ENCODE peak calls at places on chromosomes 3 and 15, in five cellular contexts. I is HFF-Myc, X is amniotic stem cell, F is EH, Y is Caki2. C is an unnamed sample.

GRCh38 chr3:180180795-180181194 is 144.1 kb upstream of the PEX5L start:
- DNase-seq in I (no peak), X (no peak), F (no peak), Y (no peak), C (no peak)

GRCh38 chr3:161475905-161476304 is 20.7 kb upstream of the OTOL1 start:
- DNase-seq in I (no peak), X (no peak), F (peak), Y (no peak), C (no peak)

GRCh38 chr3:20073068-20073467 is 32.8 kb downstream of the KAT2B start:
- DNase-seq in I (no peak), X (no peak), F (no peak), Y (no peak), C (no peak)

GRCh38 chr3:67790043-67790442 is 135.6 kb upstream of the SUCLG2 start:
- DNase-seq in I (no peak), X (peak), F (peak), Y (peak), C (peak)

GRCh38 chr15:49570174-49570573 is 50.4 kb downstream of the FAM227B start:
- DNase-seq in I (no peak), X (no peak), F (no peak), Y (no peak), C (no peak)

GRCh38 chr15:22845289-22845900 is 6.9 kb downstream of the NIPA2 start:
- DNase-seq in I (no peak), X (no peak), F (peak), Y (no peak), C (no peak)

GRCh38 chr15:90818251-90819210 is 49.9 kb upstream of the FURIN start:
- DNase-seq in I (no peak), X (no peak), F (no peak), Y (no peak), C (no peak)

GRCh38 chr3:4323246-4324027 is 20.3 kb downstream of the SETMAR start:
- DNase-seq in I (no peak), X (no peak), F (peak), Y (no peak), C (no peak)

GRCh38 chr3:131812433-131812832 is 222.4 kb downstream of the CPNE4 start:
- DNase-seq in I (no peak), X (no peak), F (peak), Y (no peak), C (no peak)

GRCh38 chr3:31035681-31036080 is 141.2 kb upstream of the GADL1 start:
- DNase-seq in I (no peak), X (no peak), F (peak), Y (no peak), C (no peak)

GRCh38 chr3:81364411-81364810 is 397.0 kb downstream of the GBE1 start:
- DNase-seq in I (no peak), X (no peak), F (no peak), Y (no peak), C (no peak)

GRCh38 chr3:69309810-69310209 is 76.1 kb downstream of the FRMD4B start:
- DNase-seq in I (no peak), X (no peak), F (peak), Y (no peak), C (peak)

GRCh38 chr3:196440041-196440537 is 7.9 kb upstream of the UBXN7 start:
- DNase-seq in I (peak), X (peak), F (peak), Y (no peak), C (no peak)

GRCh38 chr3:186220886-186221285 is 112.0 kb upstream of the ETV5 start:
- DNase-seq in I (no peak), X (no peak), F (no peak), Y (no peak), C (no peak)

GRCh38 chr3:2597615-2598014 is 498.9 kb downstream of the CNTN4 start:
- DNase-seq in I (no peak), X (no peak), F (no peak), Y (no peak), C (no peak)

GRCh38 chr15:91562698-91563097 is 290.8 kb upstream of the SLCO3A1 start:
- DNase-seq in I (no peak), X (no peak), F (no peak), Y (no peak), C (no peak)

GRCh38 chr15:36793205-36793604 is 213.8 kb downstream of the CDIN1 start:
- DNase-seq in I (no peak), X (no peak), F (no peak), Y (no peak), C (no peak)

GRCh38 chr3:143171141-143171651 is 51.6 kb downstream of the CHST2 start:
- DNase-seq in I (no peak), X (no peak), F (peak), Y (no peak), C (no peak)

GRCh38 chr3:53680026-53680425 is 166.2 kb downstream of the CHDH start:
- DNase-seq in I (no peak), X (no peak), F (no peak), Y (no peak), C (no peak)

GRCh38 chr15:79970921-79971434 is at the start of gene BCL2A1:
- DNase-seq in I (peak), X (no peak), F (peak), Y (no peak), C (peak)

GRCh38 chr3:157746391-157746790 is 243.2 kb upstream of the VEPH1 start:
- DNase-seq in I (no peak), X (no peak), F (peak), Y (no peak), C (no peak)

GRCh38 chr3:152200476-152201422 is 68.0 kb upstream of the MBNL1 start:
- DNase-seq in I (no peak), X (no peak), F (no peak), Y (no peak), C (no peak)

GRCh38 chr3:189099505-189100290 is 72.1 kb upstream of the TPRG1 start:
- DNase-seq in I (no peak), X (no peak), F (no peak), Y (no peak), C (no peak)

C was measured in RCC 7860.